ENCODE peak calls at places on chromosomes 16 and 17, in seven cellular contexts. One of them, this sample, is unnamed.

GRCh38 chr16:69476920-69477418 is 52.5 kb downstream of the CYB5B start:
- DNase-seq in stimulated activated naive B cell treated with anti-CD40 and anti-IgM and Interleukin-4, amounts not matched to agents 10 μg/mL and 1 μg/mL and 100 μg/mL, for 72 hours: no peak
- DNase-seq in stimulated activated CD8-positive, alpha-beta memory T cell treated with anti-CD3 and anti-CD28 coated beads, Interleukin-7, amount 100 ng/mL, for 1 hour: no peak
- DNase-seq in posterior vena cava: no peak
- DNase-seq in T47D: no peak
- DNase-seq in left cardiac atrium: no peak
- DNase-seq in AG09319: no peak
- DNase-seq in this sample: no peak

GRCh38 chr17:72165202-72165972 is 44.6 kb downstream of the SOX9 start:
- DNase-seq in stimulated activated CD8-positive, alpha-beta memory T cell treated with anti-CD3 and anti-CD28 coated beads, Interleukin-7, amount 100 ng/mL, for 1 hour: no peak
- DNase-seq in left cardiac atrium: no peak
- DNase-seq in posterior vena cava: no peak
- DNase-seq in AG09319: no peak
- DNase-seq in T47D: no peak
- DNase-seq in stimulated activated naive B cell treated with anti-CD40 and anti-IgM and Interleukin-4, amounts not matched to agents 10 μg/mL and 1 μg/mL and 100 μg/mL, for 72 hours: no peak
- DNase-seq in this sample: no peak

GRCh38 chr17:47176438-47176837 is 12.7 kb downstream of the CDC27 start:
- DNase-seq in stimulated activated naive B cell treated with anti-CD40 and anti-IgM and Interleukin-4, amounts not matched to agents 10 μg/mL and 1 μg/mL and 100 μg/mL, for 72 hours: no peak
- DNase-seq in posterior vena cava: no peak
- DNase-seq in stimulated activated CD8-positive, alpha-beta memory T cell treated with anti-CD3 and anti-CD28 coated beads, Interleukin-7, amount 100 ng/mL, for 1 hour: no peak
- DNase-seq in left cardiac atrium: no peak
- DNase-seq in T47D: no peak
- DNase-seq in AG09319: no peak
- DNase-seq in this sample: no peak

GRCh38 chr16:81866820-81867440 is 87.8 kb downstream of the PLCG2 start:
- DNase-seq in left cardiac atrium: peak
- DNase-seq in stimulated activated CD8-positive, alpha-beta memory T cell treated with anti-CD3 and anti-CD28 coated beads, Interleukin-7, amount 100 ng/mL, for 1 hour: no peak
- DNase-seq in T47D: peak
- DNase-seq in posterior vena cava: peak
- DNase-seq in stimulated activated naive B cell treated with anti-CD40 and anti-IgM and Interleukin-4, amounts not matched to agents 10 μg/mL and 1 μg/mL and 100 μg/mL, for 72 hours: peak
- DNase-seq in AG09319: no peak
- DNase-seq in this sample: peak

GRCh38 chr17:9887521-9887920 is 17.6 kb downstream of the RCVRN start:
- DNase-seq in stimulated activated naive B cell treated with anti-CD40 and anti-IgM and Interleukin-4, amounts not matched to agents 10 μg/mL and 1 μg/mL and 100 μg/mL, for 72 hours: no peak
- DNase-seq in left cardiac atrium: no peak
- DNase-seq in stimulated activated CD8-positive, alpha-beta memory T cell treated with anti-CD3 and anti-CD28 coated beads, Interleukin-7, amount 100 ng/mL, for 1 hour: no peak
- DNase-seq in posterior vena cava: no peak
- DNase-seq in AG09319: no peak
- DNase-seq in T47D: no peak
- DNase-seq in this sample: no peak

GRCh38 chr17:4940625-4941021 is 555 bp downstream of the RNF167 start:
- DNase-seq in left cardiac atrium: no peak
- DNase-seq in posterior vena cava: no peak
- DNase-seq in stimulated activated naive B cell treated with anti-CD40 and anti-IgM and Interleukin-4, amounts not matched to agents 10 μg/mL and 1 μg/mL and 100 μg/mL, for 72 hours: no peak
- DNase-seq in AG09319: no peak
- DNase-seq in T47D: no peak
- DNase-seq in stimulated activated CD8-positive, alpha-beta memory T cell treated with anti-CD3 and anti-CD28 coated beads, Interleukin-7, amount 100 ng/mL, for 1 hour: no peak
- DNase-seq in this sample: peak

GRCh38 chr17:57911834-57912673 is 43.2 kb downstream of the CUEDC1 start:
- DNase-seq in AG09319: no peak
- DNase-seq in stimulated activated naive B cell treated with anti-CD40 and anti-IgM and Interleukin-4, amounts not matched to agents 10 μg/mL and 1 μg/mL and 100 μg/mL, for 72 hours: no peak
- DNase-seq in posterior vena cava: peak
- DNase-seq in T47D: no peak
- DNase-seq in left cardiac atrium: peak
- DNase-seq in stimulated activated CD8-positive, alpha-beta memory T cell treated with anti-CD3 and anti-CD28 coated beads, Interleukin-7, amount 100 ng/mL, for 1 hour: no peak
- DNase-seq in this sample: no peak

GRCh38 chr17:64418506-64419339 is 28.1 kb upstream of the PECAM1 start:
- DNase-seq in T47D: peak
- DNase-seq in left cardiac atrium: no peak
- DNase-seq in stimulated activated CD8-positive, alpha-beta memory T cell treated with anti-CD3 and anti-CD28 coated beads, Interleukin-7, amount 100 ng/mL, for 1 hour: no peak
- DNase-seq in posterior vena cava: no peak
- DNase-seq in AG09319: peak
- DNase-seq in stimulated activated naive B cell treated with anti-CD40 and anti-IgM and Interleukin-4, amounts not matched to agents 10 μg/mL and 1 μg/mL and 100 μg/mL, for 72 hours: no peak
- DNase-seq in this sample: no peak

GRCh38 chr16:88599092-88599733 is 29.0 kb downstream of the ZC3H18 start:
- DNase-seq in T47D: no peak
- DNase-seq in left cardiac atrium: peak
- DNase-seq in posterior vena cava: peak
- DNase-seq in stimulated activated CD8-positive, alpha-beta memory T cell treated with anti-CD3 and anti-CD28 coated beads, Interleukin-7, amount 100 ng/mL, for 1 hour: no peak
- DNase-seq in AG09319: no peak
- DNase-seq in stimulated activated naive B cell treated with anti-CD40 and anti-IgM and Interleukin-4, amounts not matched to agents 10 μg/mL and 1 μg/mL and 100 μg/mL, for 72 hours: no peak
- DNase-seq in this sample: peak

GRCh38 chr17:13120864-13121263 is 103.0 kb upstream of the ELAC2 start:
- DNase-seq in AG09319: no peak
- DNase-seq in T47D: no peak
- DNase-seq in stimulated activated CD8-positive, alpha-beta memory T cell treated with anti-CD3 and anti-CD28 coated beads, Interleukin-7, amount 100 ng/mL, for 1 hour: no peak
- DNase-seq in posterior vena cava: no peak
- DNase-seq in left cardiac atrium: no peak
- DNase-seq in stimulated activated naive B cell treated with anti-CD40 and anti-IgM and Interleukin-4, amounts not matched to agents 10 μg/mL and 1 μg/mL and 100 μg/mL, for 72 hours: no peak
- DNase-seq in this sample: no peak

GRCh38 chr17:18980682-18981384 is 23.7 kb downstream of the FAM83G start:
- DNase-seq in stimulated activated CD8-positive, alpha-beta memory T cell treated with anti-CD3 and anti-CD28 coated beads, Interleukin-7, amount 100 ng/mL, for 1 hour: no peak
- DNase-seq in stimulated activated naive B cell treated with anti-CD40 and anti-IgM and Interleukin-4, amounts not matched to agents 10 μg/mL and 1 μg/mL and 100 μg/mL, for 72 hours: no peak
- DNase-seq in AG09319: no peak
- DNase-seq in T47D: no peak
- DNase-seq in left cardiac atrium: no peak
- DNase-seq in posterior vena cava: no peak
- DNase-seq in this sample: no peak

GRCh38 chr16:74842413-74842812 is 67.8 kb upstream of the FA2H start:
- DNase-seq in stimulated activated naive B cell treated with anti-CD40 and anti-IgM and Interleukin-4, amounts not matched to agents 10 μg/mL and 1 μg/mL and 100 μg/mL, for 72 hours: no peak
- DNase-seq in AG09319: no peak
- DNase-seq in T47D: no peak
- DNase-seq in posterior vena cava: no peak
- DNase-seq in left cardiac atrium: no peak
- DNase-seq in stimulated activated CD8-positive, alpha-beta memory T cell treated with anti-CD3 and anti-CD28 coated beads, Interleukin-7, amount 100 ng/mL, for 1 hour: no peak
- DNase-seq in this sample: no peak

GRCh38 chr17:77285594-77286390 is 145.0 kb downstream of the SEC14L1 start:
- DNase-seq in posterior vena cava: peak
- DNase-seq in AG09319: no peak
- DNase-seq in stimulated activated CD8-positive, alpha-beta memory T cell treated with anti-CD3 and anti-CD28 coated beads, Interleukin-7, amount 100 ng/mL, for 1 hour: no peak
- DNase-seq in stimulated activated naive B cell treated with anti-CD40 and anti-IgM and Interleukin-4, amounts not matched to agents 10 μg/mL and 1 μg/mL and 100 μg/mL, for 72 hours: peak
- DNase-seq in T47D: no peak
- DNase-seq in left cardiac atrium: peak
- DNase-seq in this sample: peak

GRCh38 chr16:9219811-9220210 is 128.4 kb downstream of the HAPSTR1 start:
- DNase-seq in stimulated activated CD8-positive, alpha-beta memory T cell treated with anti-CD3 and anti-CD28 coated beads, Interleukin-7, amount 100 ng/mL, for 1 hour: no peak
- DNase-seq in T47D: no peak
- DNase-seq in AG09319: no peak
- DNase-seq in posterior vena cava: no peak
- DNase-seq in stimulated activated naive B cell treated with anti-CD40 and anti-IgM and Interleukin-4, amounts not matched to agents 10 μg/mL and 1 μg/mL and 100 μg/mL, for 72 hours: no peak
- DNase-seq in left cardiac atrium: no peak
- DNase-seq in this sample: no peak

GRCh38 chr17:77948690-77949114 is 9.8 kb upstream of the TNRC6C start:
- DNase-seq in stimulated activated CD8-positive, alpha-beta memory T cell treated with anti-CD3 and anti-CD28 coated beads, Interleukin-7, amount 100 ng/mL, for 1 hour: no peak
- DNase-seq in T47D: peak
- DNase-seq in posterior vena cava: no peak
- DNase-seq in left cardiac atrium: no peak
- DNase-seq in AG09319: no peak
- DNase-seq in stimulated activated naive B cell treated with anti-CD40 and anti-IgM and Interleukin-4, amounts not matched to agents 10 μg/mL and 1 μg/mL and 100 μg/mL, for 72 hours: no peak
- DNase-seq in this sample: no peak

GRCh38 chr17:21303441-21304065 is 19.0 kb downstream of the MAP2K3 start:
- DNase-seq in AG09319: no peak
- DNase-seq in stimulated activated naive B cell treated with anti-CD40 and anti-IgM and Interleukin-4, amounts not matched to agents 10 μg/mL and 1 μg/mL and 100 μg/mL, for 72 hours: no peak
- DNase-seq in stimulated activated CD8-positive, alpha-beta memory T cell treated with anti-CD3 and anti-CD28 coated beads, Interleukin-7, amount 100 ng/mL, for 1 hour: no peak
- DNase-seq in left cardiac atrium: no peak
- DNase-seq in posterior vena cava: peak
- DNase-seq in T47D: no peak
- DNase-seq in this sample: peak

GRCh38 chr17:46182961-46183360 is 10.3 kb downstream of the KANSL1 start:
- DNase-seq in stimulated activated CD8-positive, alpha-beta memory T cell treated with anti-CD3 and anti-CD28 coated beads, Interleukin-7, amount 100 ng/mL, for 1 hour: no peak
- DNase-seq in T47D: no peak
- DNase-seq in left cardiac atrium: no peak
- DNase-seq in posterior vena cava: no peak
- DNase-seq in stimulated activated naive B cell treated with anti-CD40 and anti-IgM and Interleukin-4, amounts not matched to agents 10 μg/mL and 1 μg/mL and 100 μg/mL, for 72 hours: no peak
- DNase-seq in AG09319: no peak
- DNase-seq in this sample: no peak

GRCh38 chr16:56257260-56257659 is 66.0 kb downstream of the GNAO1 start:
- DNase-seq in T47D: no peak
- DNase-seq in left cardiac atrium: peak
- DNase-seq in stimulated activated naive B cell treated with anti-CD40 and anti-IgM and Interleukin-4, amounts not matched to agents 10 μg/mL and 1 μg/mL and 100 μg/mL, for 72 hours: no peak
- DNase-seq in AG09319: no peak
- DNase-seq in posterior vena cava: no peak
- DNase-seq in stimulated activated CD8-positive, alpha-beta memory T cell treated with anti-CD3 and anti-CD28 coated beads, Interleukin-7, amount 100 ng/mL, for 1 hour: no peak
- DNase-seq in this sample: no peak

GRCh38 chr17:42132941-42133340 is 10.3 kb downstream of the HSPB9 start:
- DNase-seq in posterior vena cava: no peak
- DNase-seq in stimulated activated naive B cell treated with anti-CD40 and anti-IgM and Interleukin-4, amounts not matched to agents 10 μg/mL and 1 μg/mL and 100 μg/mL, for 72 hours: no peak
- DNase-seq in left cardiac atrium: no peak
- DNase-seq in AG09319: peak
- DNase-seq in stimulated activated CD8-positive, alpha-beta memory T cell treated with anti-CD3 and anti-CD28 coated beads, Interleukin-7, amount 100 ng/mL, for 1 hour: no peak
- DNase-seq in T47D: no peak
- DNase-seq in this sample: no peak

GRCh38 chr17:76866774-76867577 is 1.2 kb upstream of the MGAT5B start:
- DNase-seq in stimulated activated CD8-positive, alpha-beta memory T cell treated with anti-CD3 and anti-CD28 coated beads, Interleukin-7, amount 100 ng/mL, for 1 hour: no peak
- DNase-seq in left cardiac atrium: no peak
- DNase-seq in T47D: no peak
- DNase-seq in stimulated activated naive B cell treated with anti-CD40 and anti-IgM and Interleukin-4, amounts not matched to agents 10 μg/mL and 1 μg/mL and 100 μg/mL, for 72 hours: no peak
- DNase-seq in AG09319: no peak
- DNase-seq in posterior vena cava: no peak
- DNase-seq in this sample: no peak

GRCh38 chr16:57276596-57276995 is 7.9 kb downstream of the PLLP start:
- DNase-seq in left cardiac atrium: peak
- DNase-seq in T47D: no peak
- DNase-seq in stimulated activated naive B cell treated with anti-CD40 and anti-IgM and Interleukin-4, amounts not matched to agents 10 μg/mL and 1 μg/mL and 100 μg/mL, for 72 hours: no peak
- DNase-seq in stimulated activated CD8-positive, alpha-beta memory T cell treated with anti-CD3 and anti-CD28 coated beads, Interleukin-7, amount 100 ng/mL, for 1 hour: no peak
- DNase-seq in posterior vena cava: no peak
- DNase-seq in AG09319: no peak
- DNase-seq in this sample: no peak

GRCh38 chr16:58125781-58126335 is 3.3 kb downstream of the CFAP20 start:
- DNase-seq in posterior vena cava: no peak
- DNase-seq in stimulated activated naive B cell treated with anti-CD40 and anti-IgM and Interleukin-4, amounts not matched to agents 10 μg/mL and 1 μg/mL and 100 μg/mL, for 72 hours: no peak
- DNase-seq in left cardiac atrium: no peak
- DNase-seq in stimulated activated CD8-positive, alpha-beta memory T cell treated with anti-CD3 and anti-CD28 coated beads, Interleukin-7, amount 100 ng/mL, for 1 hour: no peak
- DNase-seq in AG09319: no peak
- DNase-seq in T47D: no peak
- DNase-seq in this sample: no peak

GRCh38 chr16:6932871-6933390 is 399.7 kb upstream of the RBFOX1 start:
- DNase-seq in stimulated activated naive B cell treated with anti-CD40 and anti-IgM and Interleukin-4, amounts not matched to agents 10 μg/mL and 1 μg/mL and 100 μg/mL, for 72 hours: no peak
- DNase-seq in left cardiac atrium: no peak
- DNase-seq in stimulated activated CD8-positive, alpha-beta memory T cell treated with anti-CD3 and anti-CD28 coated beads, Interleukin-7, amount 100 ng/mL, for 1 hour: no peak
- DNase-seq in T47D: no peak
- DNase-seq in posterior vena cava: no peak
- DNase-seq in AG09319: no peak
- DNase-seq in this sample: no peak

GRCh38 chr16:69323428-69323827 is 7.0 kb downstream of the PDF start:
- DNase-seq in stimulated activated naive B cell treated with anti-CD40 and anti-IgM and Interleukin-4, amounts not matched to agents 10 μg/mL and 1 μg/mL and 100 μg/mL, for 72 hours: no peak
- DNase-seq in left cardiac atrium: no peak
- DNase-seq in stimulated activated CD8-positive, alpha-beta memory T cell treated with anti-CD3 and anti-CD28 coated beads, Interleukin-7, amount 100 ng/mL, for 1 hour: no peak
- DNase-seq in posterior vena cava: peak
- DNase-seq in T47D: no peak
- DNase-seq in AG09319: no peak
- DNase-seq in this sample: peak

GRCh38 chr17:43760254-43760852 is 1.8 kb upstream of the SOST start:
- DNase-seq in stimulated activated CD8-positive, alpha-beta memory T cell treated with anti-CD3 and anti-CD28 coated beads, Interleukin-7, amount 100 ng/mL, for 1 hour: peak
- DNase-seq in T47D: peak
- DNase-seq in posterior vena cava: peak
- DNase-seq in left cardiac atrium: peak
- DNase-seq in stimulated activated naive B cell treated with anti-CD40 and anti-IgM and Interleukin-4, amounts not matched to agents 10 μg/mL and 1 μg/mL and 100 μg/mL, for 72 hours: peak
- DNase-seq in AG09319: peak
- DNase-seq in this sample: peak

GRCh38 chr17:77834170-77835115 is 124.1 kb upstream of the TNRC6C start:
- DNase-seq in stimulated activated CD8-positive, alpha-beta memory T cell treated with anti-CD3 and anti-CD28 coated beads, Interleukin-7, amount 100 ng/mL, for 1 hour: peak
- DNase-seq in AG09319: no peak
- DNase-seq in T47D: no peak
- DNase-seq in left cardiac atrium: peak
- DNase-seq in stimulated activated naive B cell treated with anti-CD40 and anti-IgM and Interleukin-4, amounts not matched to agents 10 μg/mL and 1 μg/mL and 100 μg/mL, for 72 hours: peak
- DNase-seq in posterior vena cava: peak
- DNase-seq in this sample: peak

GRCh38 chr17:292016-292415 is 60.6 kb downstream of the RPH3AL start:
- DNase-seq in AG09319: no peak
- DNase-seq in left cardiac atrium: peak
- DNase-seq in posterior vena cava: peak
- DNase-seq in stimulated activated naive B cell treated with anti-CD40 and anti-IgM and Interleukin-4, amounts not matched to agents 10 μg/mL and 1 μg/mL and 100 μg/mL, for 72 hours: no peak
- DNase-seq in T47D: no peak
- DNase-seq in stimulated activated CD8-positive, alpha-beta memory T cell treated with anti-CD3 and anti-CD28 coated beads, Interleukin-7, amount 100 ng/mL, for 1 hour: no peak
- DNase-seq in this sample: peak

GRCh38 chr17:49101054-49101534 is 31.5 kb upstream of the B4GALNT2 start:
- DNase-seq in stimulated activated CD8-positive, alpha-beta memory T cell treated with anti-CD3 and anti-CD28 coated beads, Interleukin-7, amount 100 ng/mL, for 1 hour: no peak
- DNase-seq in AG09319: no peak
- DNase-seq in posterior vena cava: no peak
- DNase-seq in left cardiac atrium: no peak
- DNase-seq in T47D: peak
- DNase-seq in stimulated activated naive B cell treated with anti-CD40 and anti-IgM and Interleukin-4, amounts not matched to agents 10 μg/mL and 1 μg/mL and 100 μg/mL, for 72 hours: no peak
- DNase-seq in this sample: no peak

GRCh38 chr16:57700801-57701551 is 6.4 kb downstream of the DRC7 start:
- DNase-seq in stimulated activated naive B cell treated with anti-CD40 and anti-IgM and Interleukin-4, amounts not matched to agents 10 μg/mL and 1 μg/mL and 100 μg/mL, for 72 hours: no peak
- DNase-seq in AG09319: no peak
- DNase-seq in stimulated activated CD8-positive, alpha-beta memory T cell treated with anti-CD3 and anti-CD28 coated beads, Interleukin-7, amount 100 ng/mL, for 1 hour: no peak
- DNase-seq in left cardiac atrium: no peak
- DNase-seq in T47D: no peak
- DNase-seq in posterior vena cava: no peak
- DNase-seq in this sample: no peak

GRCh38 chr16:86285421-86285820 is 224.9 kb upstream of the FOXF1 start:
- DNase-seq in left cardiac atrium: no peak
- DNase-seq in stimulated activated naive B cell treated with anti-CD40 and anti-IgM and Interleukin-4, amounts not matched to agents 10 μg/mL and 1 μg/mL and 100 μg/mL, for 72 hours: no peak
- DNase-seq in T47D: no peak
- DNase-seq in AG09319: no peak
- DNase-seq in posterior vena cava: no peak
- DNase-seq in stimulated activated CD8-positive, alpha-beta memory T cell treated with anti-CD3 and anti-CD28 coated beads, Interleukin-7, amount 100 ng/mL, for 1 hour: no peak
- DNase-seq in this sample: no peak

GRCh38 chr17:81735181-81736102 is 23.4 kb downstream of the SLC25A10 start:
- DNase-seq in T47D: peak
- DNase-seq in stimulated activated CD8-positive, alpha-beta memory T cell treated with anti-CD3 and anti-CD28 coated beads, Interleukin-7, amount 100 ng/mL, for 1 hour: no peak
- DNase-seq in left cardiac atrium: no peak
- DNase-seq in AG09319: no peak
- DNase-seq in stimulated activated naive B cell treated with anti-CD40 and anti-IgM and Interleukin-4, amounts not matched to agents 10 μg/mL and 1 μg/mL and 100 μg/mL, for 72 hours: peak
- DNase-seq in posterior vena cava: no peak
- DNase-seq in this sample: peak

GRCh38 chr16:50818380-50818779 is 76.5 kb downstream of the CYLD start:
- DNase-seq in posterior vena cava: no peak
- DNase-seq in stimulated activated CD8-positive, alpha-beta memory T cell treated with anti-CD3 and anti-CD28 coated beads, Interleukin-7, amount 100 ng/mL, for 1 hour: no peak
- DNase-seq in stimulated activated naive B cell treated with anti-CD40 and anti-IgM and Interleukin-4, amounts not matched to agents 10 μg/mL and 1 μg/mL and 100 μg/mL, for 72 hours: no peak
- DNase-seq in left cardiac atrium: no peak
- DNase-seq in AG09319: no peak
- DNase-seq in T47D: no peak
- DNase-seq in this sample: no peak

GRCh38 chr17:1703063-1703462 is 7.1 kb downstream of the TLCD2 start:
- DNase-seq in stimulated activated CD8-positive, alpha-beta memory T cell treated with anti-CD3 and anti-CD28 coated beads, Interleukin-7, amount 100 ng/mL, for 1 hour: no peak
- DNase-seq in posterior vena cava: no peak
- DNase-seq in left cardiac atrium: no peak
- DNase-seq in stimulated activated naive B cell treated with anti-CD40 and anti-IgM and Interleukin-4, amounts not matched to agents 10 μg/mL and 1 μg/mL and 100 μg/mL, for 72 hours: no peak
- DNase-seq in T47D: no peak
- DNase-seq in AG09319: no peak
- DNase-seq in this sample: no peak

GRCh38 chr16:19781196-19781595 is 63.1 kb downstream of the IQCK start:
- DNase-seq in stimulated activated CD8-positive, alpha-beta memory T cell treated with anti-CD3 and anti-CD28 coated beads, Interleukin-7, amount 100 ng/mL, for 1 hour: no peak
- DNase-seq in posterior vena cava: no peak
- DNase-seq in AG09319: no peak
- DNase-seq in T47D: no peak
- DNase-seq in stimulated activated naive B cell treated with anti-CD40 and anti-IgM and Interleukin-4, amounts not matched to agents 10 μg/mL and 1 μg/mL and 100 μg/mL, for 72 hours: no peak
- DNase-seq in left cardiac atrium: no peak
- DNase-seq in this sample: no peak

GRCh38 chr16:10871157-10871991 is 5.6 kb upstream of the CIITA start:
- DNase-seq in T47D: no peak
- DNase-seq in stimulated activated naive B cell treated with anti-CD40 and anti-IgM and Interleukin-4, amounts not matched to agents 10 μg/mL and 1 μg/mL and 100 μg/mL, for 72 hours: peak
- DNase-seq in stimulated activated CD8-positive, alpha-beta memory T cell treated with anti-CD3 and anti-CD28 coated beads, Interleukin-7, amount 100 ng/mL, for 1 hour: no peak
- DNase-seq in posterior vena cava: peak
- DNase-seq in left cardiac atrium: peak
- DNase-seq in AG09319: peak
- DNase-seq in this sample: peak

GRCh38 chr16:12162151-12162559 is 185.6 kb downstream of the SNX29 start:
- DNase-seq in posterior vena cava: no peak
- DNase-seq in T47D: no peak
- DNase-seq in AG09319: no peak
- DNase-seq in left cardiac atrium: no peak
- DNase-seq in stimulated activated naive B cell treated with anti-CD40 and anti-IgM and Interleukin-4, amounts not matched to agents 10 μg/mL and 1 μg/mL and 100 μg/mL, for 72 hours: no peak
- DNase-seq in stimulated activated CD8-positive, alpha-beta memory T cell treated with anti-CD3 and anti-CD28 coated beads, Interleukin-7, amount 100 ng/mL, for 1 hour: no peak
- DNase-seq in this sample: peak